ENCODE peak calls at places on chromosomes 12 and 14, in eight cellular contexts. G, H, J, M, L, V, P and T are unnamed samples.

GRCh38 chr12:44159211-44159610 is 323.3 kb downstream of the TMEM117 start:
- DNase-seq in G (no peak), H (no peak), J (no peak), M (no peak), L (peak), V (no peak), P (no peak), T (no peak)

GRCh38 chr12:52600071-52600470 is 1.2 kb downstream of the KRT72 start:
- DNase-seq in G (no peak), H (no peak), J (no peak), M (no peak), L (no peak), V (no peak), P (no peak), T (no peak)

GRCh38 chr12:83818888-83819287 is 1093.7 kb downstream of the SLC6A15 start:
- DNase-seq in G (peak), H (no peak), J (no peak), M (peak), L (no peak), V (no peak), P (no peak), T (no peak)

GRCh38 chr12:22408605-22409004 is 74.1 kb upstream of the ST8SIA1 start:
- DNase-seq in G (no peak), H (no peak), J (no peak), M (no peak), L (no peak), V (no peak), P (no peak), T (no peak)

GRCh38 chr14:101737414-101738367 is 23.8 kb upstream of the PPP2R5C start:
- DNase-seq in G (no peak), H (no peak), J (no peak), M (no peak), L (no peak), V (no peak), P (no peak), T (no peak)

GRCh38 chr12:12612403-12612802 is 727 bp downstream of the CREBL2 start:
- DNase-seq in G (peak), H (no peak), J (no peak), M (no peak), L (peak), V (no peak), P (peak), T (no peak)

GRCh38 chr12:77087427-77087826 is 22.1 kb upstream of the E2F7 start:
- DNase-seq in G (peak), H (no peak), J (no peak), M (no peak), L (no peak), V (no peak), P (no peak), T (no peak)

GRCh38 chr14:33332497-33332896 is 393.8 kb downstream of the NPAS3 start:
- DNase-seq in G (no peak), H (no peak), J (no peak), M (no peak), L (no peak), V (no peak), P (no peak), T (no peak)

GRCh38 chr14:100652739-100653138 is 65.5 kb upstream of the BEGAIN start:
- DNase-seq in G (no peak), H (no peak), J (no peak), M (no peak), L (no peak), V (no peak), P (no peak), T (no peak)

GRCh38 chr12:52005903-52006703 is 643 bp upstream of the TAMALIN start:
- DNase-seq in G (no peak), H (no peak), J (no peak), M (peak), L (no peak), V (peak), P (no peak), T (no peak)

GRCh38 chr12:91326043-91327027 is 143.7 kb upstream of the DCN start:
- DNase-seq in G (peak), H (no peak), J (peak), M (peak), L (peak), V (peak), P (peak), T (no peak)

GRCh38 chr14:74244115-74244514 is 4.9 kb downstream of the VSX2 start:
- DNase-seq in G (no peak), H (no peak), J (no peak), M (no peak), L (no peak), V (no peak), P (no peak), T (no peak)

GRCh38 chr12:58764100-58764953 is 156.0 kb downstream of the LRIG3 start:
- DNase-seq in G (peak), H (no peak), J (no peak), M (no peak), L (peak), V (no peak), P (no peak), T (no peak)

GRCh38 chr12:126343352-126343751 is 1278.1 kb downstream of the AACS start:
- DNase-seq in G (no peak), H (no peak), J (no peak), M (no peak), L (no peak), V (no peak), P (no peak), T (no peak)

GRCh38 chr12:27779837-27780611 is at the start of the genes KLHL42 and MANSC4:
- DNase-seq in G (peak), H (peak), J (no peak), M (peak), L (peak), V (peak), P (peak), T (peak)
- TF ChIP-seq POLR2A in G (no peak), H (no peak), J (peak), M (no peak), L (peak), V (no peak), P (peak), T (peak)

GRCh38 chr12:26135571-26135970 is 10.7 kb upstream of the BHLHE41 start:
- DNase-seq in G (no peak), H (no peak), J (no peak), M (no peak), L (no peak), V (no peak), P (no peak), T (no peak)
- H3K27ac ChIP-seq in G (no peak), H (no peak), J (no peak), M (no peak), L (no peak), V (no peak), P (no peak), T (no peak)

DNA sequence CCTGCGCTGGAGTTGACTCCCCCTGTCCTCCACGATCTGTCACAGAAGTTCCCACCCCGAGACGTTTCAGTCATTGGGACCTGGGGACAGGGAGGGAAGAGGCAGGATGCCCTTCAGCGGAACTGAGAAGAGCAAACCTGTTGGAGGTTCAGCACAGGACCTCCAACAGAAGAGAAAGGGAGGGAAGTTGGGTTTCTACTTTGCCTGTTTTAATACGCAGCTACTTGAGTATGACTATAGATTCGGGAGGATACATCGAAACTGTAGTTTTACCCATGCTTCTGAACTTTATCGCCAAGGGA is 2.3 kb upstream of the DUSP6 start:
- DNase-seq in G (peak), H (no peak), J (no peak), M (no peak), L (no peak), V (no peak), P (no peak), T (no peak)
- TF ChIP-seq POLR2A in G (peak), H (no peak), J (no peak), M (no peak), L (peak), V (no peak), P (no peak), T (no peak)

DNA sequence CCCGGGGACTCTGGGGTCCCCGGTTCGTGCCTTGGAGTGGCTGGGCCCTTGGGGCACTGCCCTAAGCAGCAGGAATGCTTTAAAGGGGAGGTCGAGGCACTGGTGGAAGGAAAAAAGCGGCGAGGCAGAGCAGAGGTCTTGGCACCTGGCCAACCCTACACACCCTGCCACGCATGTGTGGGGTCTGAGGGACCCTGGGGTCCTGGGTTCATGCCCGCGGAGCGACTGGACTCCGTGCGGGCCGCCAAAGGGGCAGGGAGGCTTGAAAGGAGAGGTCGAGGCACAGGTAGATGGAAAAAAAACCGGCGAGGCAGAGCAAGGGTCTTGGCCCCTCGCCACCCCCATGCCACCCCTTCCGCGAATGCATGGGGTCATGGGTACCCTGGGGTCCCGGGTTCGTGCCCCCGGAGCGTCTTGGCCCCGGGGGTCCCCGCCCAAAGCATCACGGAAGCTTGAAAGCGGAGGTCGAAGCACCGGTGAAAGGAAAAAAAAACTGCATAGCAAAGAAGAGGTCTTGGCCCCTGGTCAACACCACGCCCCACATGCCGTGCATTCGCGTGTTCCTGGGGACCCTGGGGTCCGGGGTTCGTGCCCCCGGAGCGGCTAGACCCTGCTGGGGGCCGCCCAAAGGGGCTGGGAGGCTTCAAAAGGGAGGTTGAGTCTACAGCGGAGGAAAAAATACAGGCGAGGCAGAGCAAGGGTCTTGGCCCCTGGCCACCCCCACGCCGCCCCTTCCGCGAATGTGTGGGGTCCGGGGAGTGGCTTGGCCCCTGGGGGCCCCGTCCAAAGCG is 312.9 kb downstream of the ALG10 start:
- DNase-seq in G (no peak), H (no peak), J (no peak), M (no peak), L (no peak), V (no peak), P (no peak), T (no peak)
- H3K27ac ChIP-seq in G (no peak), H (no peak), J (no peak), M (no peak), L (no peak), V (no peak), P (peak), T (no peak)

GRCh38 chr12:57087689-57088441 is 1.0 kb upstream of the NAB2 start:
- DNase-seq in G (peak), H (peak), J (peak), M (peak), L (peak), V (peak), P (peak), T (peak)
- TF ChIP-seq POLR2A in G (peak), H (no peak), J (peak), M (peak), L (no peak), V (no peak), P (peak), T (no peak)